ENCODE peak calls at places on chromosomes 3 and 15, in eight cellular contexts. W is HepG2, E is astrocyte of the spinal cord, V is fibroblast of mammary gland, R is mammary epithelial cell, G is ovary, Y is breast epithelium, U is upper lobe of left lung. F is an unnamed sample.
A peak's percentile ranks its signal among the peaks of the same experiment; 100 is the strongest.

GRCh38 chr15:75089781-75090734 is 66.7 kb downstream of the PPCDC start:
- DNase-seq in V (no peak), E (peak; percentile 28), G (no peak), U (peak; percentile 76), W (no peak), R (no peak), Y (no peak), F (peak; percentile 88)

GRCh38 chr3:71582612-71583568 is 638 bp downstream of the FOXP1 start:
- DNase-seq in Y (peak; percentile 72), E (peak; percentile 76), V (no peak), U (peak; percentile 86), G (peak; percentile 78), W (peak; percentile 75), R (peak; percentile 51), F (peak; percentile 56)

GRCh38 chr15:63288778-63289378 is 11.5 kb downstream of the APH1B start:
- DNase-seq in U (no peak), V (peak; percentile 69), G (no peak), W (peak; percentile 52), E (peak; percentile 72), R (peak; percentile 36), Y (no peak), F (peak; percentile 61)

GRCh38 chr3:106257172-106257571 is 388.4 kb upstream of the CBLB start:
- DNase-seq in E (no peak), Y (no peak), R (no peak), W (no peak), G (no peak), U (no peak), V (no peak), F (no peak)

GRCh38 chr15:80568298-80568697 is 126.8 kb upstream of the ABHD17C start:
- DNase-seq in G (no peak), Y (no peak), V (peak; percentile 67), E (peak; percentile 74), W (no peak), U (no peak), R (peak; percentile 51), F (peak; percentile 79)

GRCh38 chr3:24435581-24435980 is 59.1 kb downstream of the THRB start:
- DNase-seq in E (no peak), G (no peak), U (no peak), V (peak; percentile 69), W (no peak), Y (no peak), R (no peak), F (no peak)

GRCh38 chr3:128372707-128373533 is 93.8 kb downstream of the DNAJB8 start:
- DNase-seq in Y (no peak), R (no peak), U (no peak), V (no peak), G (no peak), E (no peak), W (no peak), F (no peak)

GRCh38 chr3:172135766-172136729 is 96.7 kb downstream of the FNDC3B start:
- DNase-seq in V (peak; percentile 83), G (no peak), E (peak; percentile 57), R (peak; percentile 61), W (no peak), U (no peak), Y (no peak), F (peak; percentile 85)

GRCh38 chr15:85854345-85855097 is 59.8 kb upstream of the KLHL25 start:
- DNase-seq in U (peak; percentile 33), R (peak; percentile 49), Y (no peak), W (peak; percentile 52), G (no peak), V (peak; percentile 70), E (peak; percentile 57), F (peak; percentile 71)

GRCh38 chr3:190424478-190425439 is 24.9 kb downstream of the TMEM207 start:
- DNase-seq in G (peak; percentile 75), E (peak; percentile 70), V (peak; percentile 82), R (peak; percentile 73), U (peak; percentile 36), Y (peak; percentile 23), W (peak; percentile 77), F (peak; percentile 76)

GRCh38 chr3:167626490-167626889 is 27.3 kb downstream of the WDR49 start:
- DNase-seq in G (no peak), W (no peak), Y (no peak), E (no peak), U (no peak), R (no peak), V (no peak), F (peak; percentile 14)

GRCh38 chr15:60119101-60119500 is 115.0 kb downstream of the FOXB1 start:
- DNase-seq in U (no peak), E (no peak), V (no peak), Y (no peak), W (no peak), G (no peak), R (no peak), F (no peak)

GRCh38 chr15:75928680-75929608 is 25.3 kb downstream of the FBXO22 start:
- DNase-seq in E (peak; percentile 38), W (peak; percentile 20), G (no peak), R (no peak), V (no peak), Y (no peak), U (no peak), F (peak; percentile 60)

GRCh38 chr3:78919021-78919755 is 848.6 kb downstream of the ROBO1 start:
- DNase-seq in Y (no peak), G (no peak), W (peak; percentile 73), V (peak; percentile 91), U (no peak), E (peak; percentile 92), R (peak; percentile 89), F (peak; percentile 93)

GRCh38 chr3:195076981-195077610 is 193.9 kb downstream of the XXYLT1 start:
- DNase-seq in R (no peak), W (no peak), U (no peak), Y (no peak), V (no peak), G (peak; percentile 19), E (no peak), F (no peak)

GRCh38 chr3:36147934-36148333 is 232.4 kb upstream of the STAC start:
- DNase-seq in W (no peak), U (no peak), V (peak; percentile 14), Y (no peak), R (peak; percentile 30), G (no peak), E (no peak), F (peak; percentile 88)

GRCh38 chr3:59425371-59425770 is 375.5 kb upstream of the CFAP20DC start:
- DNase-seq in W (peak; percentile 3), V (peak; percentile 95), G (peak; percentile 47), U (no peak), R (peak; percentile 73), E (peak; percentile 89), Y (no peak), F (peak; percentile 90)

GRCh38 chr15:55954862-55955605 is 38.4 kb downstream of the NEDD4 start:
- DNase-seq in R (no peak), V (no peak), G (no peak), U (no peak), W (peak; percentile 18), Y (no peak), E (no peak), F (no peak)

GRCh38 chr3:137692803-137693431 is 71.2 kb upstream of the SOX14 start:
- DNase-seq in U (peak; percentile 25), Y (no peak), W (peak; percentile 31), E (no peak), G (no peak), V (peak; percentile 1), R (peak; percentile 16), F (peak; percentile 41)

DNA sequence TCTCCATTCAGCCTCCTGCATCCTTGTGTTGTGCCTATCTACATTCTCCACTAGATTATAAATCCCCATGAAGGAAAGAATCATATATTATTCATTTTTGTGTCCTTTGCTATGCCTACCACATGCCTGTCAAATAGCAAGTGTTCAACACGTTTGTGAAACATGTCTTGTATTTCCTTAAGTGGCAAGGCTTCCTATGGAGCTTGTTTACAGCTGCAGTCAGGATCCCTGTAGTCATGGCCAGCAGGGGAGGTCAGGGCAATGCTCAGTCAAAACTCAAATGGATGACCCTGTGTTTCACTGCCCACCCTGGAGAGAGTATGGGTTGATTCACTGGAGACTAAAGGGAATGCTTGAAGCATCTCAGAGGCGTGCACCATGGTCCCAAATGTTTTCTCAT is 191.7 kb upstream of the ATP11B start:
- DNase-seq in G (no peak), U (no peak), W (no peak), V (no peak), R (no peak), Y (no peak), E (no peak), F (no peak)
- TF ChIP-seq CTCF in G (no peak), U (no peak), W (no peak), V (no peak), R (no peak), Y (no peak), E (no peak), F (no peak)

DNA sequence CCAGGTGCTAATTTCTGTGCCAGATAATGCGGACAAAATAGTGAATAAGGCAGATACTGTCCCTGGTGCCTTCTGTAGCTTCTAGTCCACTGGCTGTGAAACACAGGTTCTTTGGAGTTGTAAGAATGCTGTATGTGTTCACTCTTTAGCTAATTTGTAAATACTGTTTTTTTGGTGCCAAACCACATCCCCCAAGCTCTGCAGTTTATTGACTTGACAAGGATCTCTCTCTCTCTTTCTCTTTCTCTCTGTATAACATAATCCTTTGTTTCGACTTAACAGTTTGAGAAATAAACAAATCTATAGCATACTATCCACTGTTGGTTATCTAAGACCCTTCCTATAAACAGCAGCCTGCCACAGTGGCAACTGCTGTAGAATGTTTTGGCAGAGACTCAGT is 7.5 kb downstream of the SMAD3 start:
- DNase-seq in R (no peak), W (no peak), U (no peak), Y (no peak), G (no peak), E (no peak), V (peak; percentile 10), F (no peak)
- H3K4me3 ChIP-seq in R (no peak overlapping the region), W (no peak overlapping the region), U (no peak overlapping the region), Y (no peak overlapping the region), G (no peak overlapping the region), E (no peak overlapping the region), V (no peak overlapping the region), F (no peak overlapping the region)

DNA sequence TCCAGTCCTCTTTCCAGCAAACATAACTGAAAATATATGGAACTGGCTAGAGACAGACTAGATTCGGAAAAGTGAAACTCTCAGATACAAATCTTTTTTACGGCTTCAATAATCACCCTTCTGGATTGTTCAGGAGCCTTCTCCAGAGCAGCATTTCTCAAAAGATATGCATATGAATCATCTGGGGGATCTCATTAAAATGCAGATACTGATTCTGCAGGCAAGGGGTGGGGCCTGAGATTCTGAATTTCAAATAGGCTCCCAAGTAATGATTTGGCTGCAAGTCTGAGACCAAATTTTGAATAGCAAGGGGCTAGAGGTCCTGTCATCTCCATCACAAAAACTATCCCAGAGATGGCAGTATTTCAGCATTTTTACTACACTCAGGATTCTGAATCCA is 165.4 kb downstream of the CTNNB1 start:
- DNase-seq in W (no peak), G (no peak), E (no peak), U (no peak), Y (no peak), R (no peak), V (no peak), F (no peak)
- TF ChIP-seq CTCF in W (peak; percentile 38), G (no peak), E (no peak), U (no peak), Y (no peak), R (no peak), V (no peak), F (no peak)

GRCh38 chr3:110178965-110179364 is 841.6 kb upstream of the DPPA4 start:
- DNase-seq in W (no peak), Y (no peak), E (no peak), V (peak; percentile 36), R (no peak), G (no peak), U (no peak), F (peak; percentile 8)

GRCh38 chr3:110174908-110175307 is 837.6 kb upstream of the DPPA4 start:
- DNase-seq in W (no peak), E (no peak), V (peak; percentile 10), G (no peak), U (no peak), Y (no peak), R (no peak), F (peak; percentile 19)

GRCh38 chr3:110180733-110181132 is 843.4 kb upstream of the DPPA4 start:
- DNase-seq in E (peak; percentile 49), R (no peak), Y (no peak), U (no peak), W (no peak), G (peak; percentile 34), V (peak; percentile 63), F (no peak)
- H3K4me3 ChIP-seq in E (no peak overlapping the region), R (no peak overlapping the region), Y (no peak overlapping the region), U (no peak overlapping the region), W (no peak overlapping the region), G (no peak overlapping the region), V (no peak overlapping the region), F (no peak overlapping the region)

F was measured in epithelial cell of esophagus.